ENCODE peak calls at places on chromosomes 11 and 22, in six cellular contexts. One of them, this sample, is unnamed.

GRCh38 chr22:32737811-32738210 is 63.7 kb upstream of the TIMP3 start:
- DNase-seq in suprapubic skin: no peak
- DNase-seq in heart left ventricle: no peak
- DNase-seq in neuronal stem cell: no peak
- DNase-seq in kidney: no peak
- DNase-seq in thoracic aorta: no peak
- DNase-seq in this sample: no peak

GRCh38 chr11:123214396-123214795 is 19.3 kb upstream of the CLMP start:
- DNase-seq in suprapubic skin: no peak
- DNase-seq in heart left ventricle: no peak
- DNase-seq in neuronal stem cell: no peak
- DNase-seq in kidney: no peak
- DNase-seq in thoracic aorta: no peak
- DNase-seq in this sample: no peak

GRCh38 chr22:40240160-40240559 is 62.4 kb downstream of the TNRC6B start:
- DNase-seq in suprapubic skin: no peak
- DNase-seq in heart left ventricle: no peak
- DNase-seq in neuronal stem cell: peak
- DNase-seq in kidney: no peak
- DNase-seq in thoracic aorta: no peak
- DNase-seq in this sample: no peak

GRCh38 chr11:122642971-122643370 is 12.6 kb upstream of the UBASH3B start:
- DNase-seq in suprapubic skin: no peak
- DNase-seq in heart left ventricle: no peak
- DNase-seq in neuronal stem cell: no peak
- DNase-seq in kidney: no peak
- DNase-seq in thoracic aorta: no peak
- DNase-seq in this sample: no peak

GRCh38 chr11:45658292-45658991 is 7.0 kb downstream of the CHST1 start:
- DNase-seq in suprapubic skin: no peak
- DNase-seq in heart left ventricle: peak
- DNase-seq in neuronal stem cell: no peak
- DNase-seq in kidney: peak
- DNase-seq in thoracic aorta: peak
- DNase-seq in this sample: peak

GRCh38 chr11:104965735-104966134 is 2.6 kb downstream of the CASP4 start:
- DNase-seq in suprapubic skin: no peak
- DNase-seq in heart left ventricle: no peak
- DNase-seq in neuronal stem cell: no peak
- DNase-seq in kidney: no peak
- DNase-seq in thoracic aorta: no peak
- DNase-seq in this sample: no peak

GRCh38 chr11:93921695-93922468 is 71.5 kb upstream of the VSTM5 start:
- DNase-seq in suprapubic skin: no peak
- DNase-seq in heart left ventricle: no peak
- DNase-seq in neuronal stem cell: peak
- DNase-seq in kidney: no peak
- DNase-seq in thoracic aorta: no peak
- DNase-seq in this sample: no peak

GRCh38 chr11:65611028-65611757 is 2.8 kb downstream of the MAP3K11 start:
- DNase-seq in suprapubic skin: no peak
- DNase-seq in heart left ventricle: peak
- DNase-seq in neuronal stem cell: no peak
- DNase-seq in kidney: peak
- DNase-seq in thoracic aorta: no peak
- DNase-seq in this sample: no peak

GRCh38 chr11:3041699-3042098 is 15.5 kb downstream of the CARS1 start:
- DNase-seq in suprapubic skin: no peak
- DNase-seq in heart left ventricle: peak
- DNase-seq in neuronal stem cell: no peak
- DNase-seq in kidney: peak
- DNase-seq in thoracic aorta: no peak
- DNase-seq in this sample: no peak

GRCh38 chr22:26550498-26551033 is 38.3 kb upstream of the TFIP11 start:
- DNase-seq in suprapubic skin: no peak
- DNase-seq in heart left ventricle: peak
- DNase-seq in neuronal stem cell: no peak
- DNase-seq in kidney: no peak
- DNase-seq in thoracic aorta: no peak
- DNase-seq in this sample: no peak

GRCh38 chr11:104705475-104706195 is 192.6 kb downstream of the CASP12 start:
- DNase-seq in suprapubic skin: no peak
- DNase-seq in heart left ventricle: peak
- DNase-seq in neuronal stem cell: no peak
- DNase-seq in kidney: no peak
- DNase-seq in thoracic aorta: no peak
- DNase-seq in this sample: peak

GRCh38 chr11:17014321-17014773 is at the start of gene PLEKHA7:
- DNase-seq in suprapubic skin: no peak
- DNase-seq in heart left ventricle: no peak
- DNase-seq in neuronal stem cell: peak
- DNase-seq in kidney: no peak
- DNase-seq in thoracic aorta: no peak
- DNase-seq in this sample: no peak

GRCh38 chr11:17010851-17011420 is 3.3 kb downstream of the PLEKHA7 start:
- DNase-seq in suprapubic skin: no peak
- DNase-seq in heart left ventricle: no peak
- DNase-seq in neuronal stem cell: no peak
- DNase-seq in kidney: no peak
- DNase-seq in thoracic aorta: no peak
- DNase-seq in this sample: no peak

GRCh38 chr11:17013548-17014320 is 480 bp downstream of the PLEKHA7 start:
- DNase-seq in suprapubic skin: no peak
- DNase-seq in heart left ventricle: no peak
- DNase-seq in neuronal stem cell: peak
- DNase-seq in kidney: peak
- DNase-seq in thoracic aorta: no peak
- DNase-seq in this sample: no peak

GRCh38 chr11:17012712-17013547 is 1.3 kb downstream of the PLEKHA7 start:
- DNase-seq in suprapubic skin: no peak
- DNase-seq in heart left ventricle: peak
- DNase-seq in neuronal stem cell: peak
- DNase-seq in kidney: peak
- DNase-seq in thoracic aorta: no peak
- DNase-seq in this sample: peak

GRCh38 chr11:17012179-17012578 is 2.0 kb downstream of the PLEKHA7 start:
- DNase-seq in suprapubic skin: no peak
- DNase-seq in heart left ventricle: no peak
- DNase-seq in neuronal stem cell: no peak
- DNase-seq in kidney: no peak
- DNase-seq in thoracic aorta: no peak
- DNase-seq in this sample: no peak
- H3K27ac ChIP-seq in suprapubic skin: no peak
- H3K27ac ChIP-seq in heart left ventricle: no peak
- H3K27ac ChIP-seq in neuronal stem cell: no peak
- H3K27ac ChIP-seq in kidney: peak
- H3K27ac ChIP-seq in thoracic aorta: no peak
- H3K27ac ChIP-seq in this sample: no peak

GRCh38 chr11:125170406-125171031 is 6.0 kb downstream of the PKNOX2 start:
- DNase-seq in suprapubic skin: peak
- DNase-seq in heart left ventricle: peak
- DNase-seq in neuronal stem cell: no peak
- DNase-seq in kidney: peak
- DNase-seq in thoracic aorta: no peak
- DNase-seq in this sample: no peak

GRCh38 chr11:125167954-125168821 is 3.6 kb downstream of the PKNOX2 start:
- DNase-seq in suprapubic skin: no peak
- DNase-seq in heart left ventricle: no peak
- DNase-seq in neuronal stem cell: no peak
- DNase-seq in kidney: no peak
- DNase-seq in thoracic aorta: no peak
- DNase-seq in this sample: peak

GRCh38 chr11:125168875-125169537 is 4.5 kb downstream of the PKNOX2 start:
- DNase-seq in suprapubic skin: no peak
- DNase-seq in heart left ventricle: no peak
- DNase-seq in neuronal stem cell: no peak
- DNase-seq in kidney: no peak
- DNase-seq in thoracic aorta: no peak
- DNase-seq in this sample: no peak

GRCh38 chr11:125171974-125172373 is 7.4 kb downstream of the PKNOX2 start:
- DNase-seq in suprapubic skin: no peak
- DNase-seq in heart left ventricle: no peak
- DNase-seq in neuronal stem cell: no peak
- DNase-seq in kidney: no peak
- DNase-seq in thoracic aorta: no peak
- DNase-seq in this sample: no peak

GRCh38 chr11:125170001-125170405 is 5.5 kb downstream of the PKNOX2 start:
- DNase-seq in suprapubic skin: no peak
- DNase-seq in heart left ventricle: peak
- DNase-seq in neuronal stem cell: no peak
- DNase-seq in kidney: no peak
- DNase-seq in thoracic aorta: no peak
- DNase-seq in this sample: no peak
- H3K27ac ChIP-seq in suprapubic skin: no peak
- H3K27ac ChIP-seq in heart left ventricle: peak
- H3K27ac ChIP-seq in neuronal stem cell: no peak
- H3K27ac ChIP-seq in kidney: peak
- H3K27ac ChIP-seq in thoracic aorta: peak
- H3K27ac ChIP-seq in this sample: peak

GRCh38 chr22:22407061-22407460 is 101.5 kb downstream of the ZNF280B start:
- DNase-seq in suprapubic skin: no peak
- DNase-seq in heart left ventricle: no peak
- DNase-seq in neuronal stem cell: no peak
- DNase-seq in kidney: no peak
- DNase-seq in thoracic aorta: no peak
- DNase-seq in this sample: no peak
- H3K27ac ChIP-seq in suprapubic skin: no peak
- H3K27ac ChIP-seq in heart left ventricle: no peak
- H3K27ac ChIP-seq in neuronal stem cell: no peak
- H3K27ac ChIP-seq in kidney: no peak
- H3K27ac ChIP-seq in thoracic aorta: no peak
- H3K27ac ChIP-seq in this sample: no peak

DNA sequence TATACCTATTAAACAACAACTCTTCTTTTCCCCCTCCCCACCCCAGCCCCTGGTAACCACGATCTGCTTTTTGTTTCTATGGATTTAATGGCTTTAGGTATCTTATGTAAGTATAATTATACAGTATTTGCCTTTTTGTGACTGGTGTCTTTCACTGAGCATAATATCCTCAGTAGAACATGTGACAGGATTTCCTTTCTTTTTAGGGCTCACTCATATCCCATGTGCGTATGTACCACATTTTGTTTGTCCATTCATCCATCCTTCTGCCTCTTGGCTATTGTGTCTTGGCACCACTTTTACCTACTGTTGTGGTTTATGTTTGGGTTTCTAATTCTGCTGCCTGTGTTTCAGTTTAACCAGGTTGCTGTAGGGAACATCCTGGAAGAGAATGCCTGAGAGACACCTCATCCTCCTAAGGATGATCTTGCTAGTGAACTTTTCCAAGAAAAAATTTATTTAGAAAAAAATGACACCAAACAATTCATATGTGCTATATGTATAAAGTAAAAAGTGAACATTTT is 77.6 kb upstream of the SESN3 start:
- DNase-seq in suprapubic skin: no peak
- DNase-seq in heart left ventricle: no peak
- DNase-seq in neuronal stem cell: no peak
- DNase-seq in kidney: no peak
- DNase-seq in thoracic aorta: no peak
- DNase-seq in this sample: no peak
- H3K27ac ChIP-seq in suprapubic skin: no peak
- H3K27ac ChIP-seq in heart left ventricle: no peak
- H3K27ac ChIP-seq in neuronal stem cell: no peak
- H3K27ac ChIP-seq in kidney: no peak
- H3K27ac ChIP-seq in thoracic aorta: no peak
- H3K27ac ChIP-seq in this sample: no peak

GRCh38 chr22:20242393-20243175 is 25.5 kb downstream of the RTN4R start:
- DNase-seq in suprapubic skin: no peak
- DNase-seq in heart left ventricle: no peak
- DNase-seq in neuronal stem cell: no peak
- DNase-seq in kidney: no peak
- DNase-seq in thoracic aorta: no peak
- DNase-seq in this sample: no peak

GRCh38 chr22:20243176-20243544 is 25.0 kb downstream of the RTN4R start:
- DNase-seq in suprapubic skin: no peak
- DNase-seq in heart left ventricle: no peak
- DNase-seq in neuronal stem cell: no peak
- DNase-seq in kidney: no peak
- DNase-seq in thoracic aorta: no peak
- DNase-seq in this sample: no peak

GRCh38 chr22:20244744-20245576 is 23.2 kb downstream of the RTN4R start:
- DNase-seq in suprapubic skin: no peak
- DNase-seq in heart left ventricle: no peak
- DNase-seq in neuronal stem cell: no peak
- DNase-seq in kidney: no peak
- DNase-seq in thoracic aorta: no peak
- DNase-seq in this sample: no peak

GRCh38 chr22:20244250-20244648 is 23.9 kb downstream of the RTN4R start:
- DNase-seq in suprapubic skin: no peak
- DNase-seq in heart left ventricle: no peak
- DNase-seq in neuronal stem cell: no peak
- DNase-seq in kidney: no peak
- DNase-seq in thoracic aorta: no peak
- DNase-seq in this sample: no peak

DNA sequence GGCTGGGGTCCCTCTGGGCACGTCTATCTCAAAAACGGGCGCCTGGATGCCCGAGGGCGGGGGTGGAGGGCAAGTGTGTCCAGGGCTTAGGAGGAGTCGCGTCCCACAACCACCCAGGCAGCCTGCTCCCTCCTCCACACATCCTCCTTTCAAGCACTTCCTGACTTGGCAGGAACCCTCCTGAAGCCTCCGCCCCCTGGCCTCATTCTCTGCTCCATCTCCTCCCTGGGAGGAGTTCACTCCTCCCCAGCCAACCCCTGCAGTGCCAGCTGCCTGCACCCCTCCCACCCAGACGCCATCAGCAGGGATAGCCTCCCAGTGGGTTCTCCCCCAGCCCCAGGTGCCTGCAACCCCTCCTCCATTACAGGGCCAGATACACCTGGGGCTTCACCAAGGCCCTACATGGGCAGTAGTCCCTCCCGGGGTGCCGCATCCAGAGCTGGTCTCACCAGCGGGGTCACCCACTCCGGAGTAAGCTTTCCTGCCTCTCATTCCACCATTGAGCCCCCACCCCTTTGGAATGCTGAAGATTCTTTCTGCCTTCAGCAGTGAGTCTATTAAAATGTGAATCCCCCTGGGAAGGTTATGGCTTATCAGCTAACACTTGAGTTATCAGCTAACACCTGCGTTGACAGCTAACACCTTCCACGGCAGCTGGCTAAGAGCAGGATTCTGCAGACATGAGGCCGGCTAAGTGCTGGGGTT is 24.4 kb downstream of the RTN4R start:
- DNase-seq in suprapubic skin: no peak
- DNase-seq in heart left ventricle: peak
- DNase-seq in neuronal stem cell: no peak
- DNase-seq in kidney: peak
- DNase-seq in thoracic aorta: no peak
- DNase-seq in this sample: no peak
- H3K27ac ChIP-seq in suprapubic skin: no peak
- H3K27ac ChIP-seq in heart left ventricle: peak
- H3K27ac ChIP-seq in neuronal stem cell: no peak
- H3K27ac ChIP-seq in kidney: no peak
- H3K27ac ChIP-seq in thoracic aorta: no peak
- H3K27ac ChIP-seq in this sample: no peak

This sample was measured in ascending aorta.